ENCODE peak calls at places on chromosomes 11 and 22, in nine cellular contexts. M is lower leg skin, S is breast epithelium, Y is uterus, N is H54, J is erythroblast, C is sigmoid colon, R is body of pancreas, D is stomach. Q is an unnamed sample.

GRCh38 chr11:132318421-132319157 is 948.2 kb downstream of the NTM start:
- DNase-seq in N (no peak), C (no peak), Y (no peak), D (no peak), J (no peak), R (no peak), S (no peak), M (no peak), Q (no peak)

GRCh38 chr22:23121026-23121823 is 20.6 kb downstream of the RSPH14 start:
- DNase-seq in M (no peak), N (no peak), J (no peak), D (no peak), R (no peak), Y (no peak), S (no peak), C (no peak), Q (no peak)

GRCh38 chr11:3132831-3133455 is 32.2 kb downstream of the OSBPL5 start:
- DNase-seq in S (no peak), C (peak), R (peak), Y (peak), M (peak), J (no peak), D (no peak), N (no peak), Q (no peak)

GRCh38 chr11:70080763-70081162 is 2.6 kb downstream of the ANO1 start:
- DNase-seq in C (no peak), J (no peak), Y (no peak), S (peak), D (peak), R (no peak), M (no peak), N (peak), Q (no peak)

GRCh38 chr22:26708256-26709009 is 51.0 kb downstream of the MIAT start:
- DNase-seq in S (no peak), C (no peak), N (no peak), R (no peak), Y (no peak), M (no peak), D (no peak), J (no peak), Q (no peak)

GRCh38 chr11:62402226-62402625 is 16.6 kb upstream of the SCGB1A1 start:
- DNase-seq in N (no peak), J (no peak), D (peak), S (peak), C (peak), R (peak), Y (peak), M (peak), Q (peak)

GRCh38 chr11:46698597-46698996 is 1.8 kb downstream of the ARHGAP1 start:
- DNase-seq in D (no peak), R (no peak), C (no peak), J (no peak), N (no peak), Y (no peak), M (no peak), S (no peak), Q (no peak)

GRCh38 chr11:131038597-131038996 is 122.3 kb upstream of the SNX19 start:
- DNase-seq in S (no peak), M (no peak), D (no peak), R (no peak), J (no peak), Y (no peak), C (no peak), N (no peak), Q (no peak)

GRCh38 chr11:123451183-123451907 is 21.3 kb downstream of the GRAMD1B start:
- DNase-seq in Y (no peak), D (no peak), C (no peak), S (no peak), M (no peak), J (no peak), N (no peak), R (no peak), Q (no peak)

GRCh38 chr22:22855617-22856308 is 31.9 kb upstream of the IGLL5 start:
- DNase-seq in D (no peak), S (no peak), M (no peak), N (no peak), R (no peak), C (no peak), J (peak), Y (no peak), Q (no peak)

GRCh38 chr11:95378789-95379188 is 147.8 kb upstream of the SESN3 start:
- DNase-seq in R (no peak), J (no peak), Y (no peak), S (no peak), N (no peak), C (no peak), D (no peak), M (no peak), Q (no peak)

GRCh38 chr22:31829505-31829904 is 75.7 kb downstream of the DEPDC5 start:
- DNase-seq in S (no peak), M (no peak), D (no peak), N (peak), J (no peak), C (no peak), R (no peak), Y (peak), Q (no peak)

GRCh38 chr22:37486224-37486845 is at the start of gene MFNG:
- DNase-seq in N (peak), C (peak), M (peak), S (no peak), J (peak), R (peak), D (peak), Y (peak), Q (peak)

GRCh38 chr11:78022397-78023396 is at the start of gene KCTD14:
- DNase-seq in Y (peak), S (peak), D (peak), C (peak), R (peak), N (no peak), M (no peak), J (peak), Q (peak)
- TF ChIP-seq POLR2A in Y (no peak), S (no peak), D (peak), C (no peak), R (peak), N (no peak), M (no peak), J (no peak), Q (no peak)

GRCh38 chr11:128716661-128717210 is 22.9 kb downstream of the FLI1 start:
- DNase-seq in S (no peak), D (no peak), J (no peak), C (no peak), Y (no peak), R (no peak), N (no peak), M (no peak), Q (no peak)
- TF ChIP-seq POLR2A in S (no peak), D (no peak), J (no peak), C (no peak), Y (peak), R (no peak), N (peak), M (no peak), Q (no peak)

GRCh38 chr11:1573077-1573846 is 1.2 kb upstream of the DUSP8 start:
- DNase-seq in R (peak), Y (no peak), S (no peak), J (no peak), N (no peak), D (peak), M (no peak), C (peak), Q (no peak)
- TF ChIP-seq POLR2A in R (no peak), Y (no peak), S (no peak), J (no peak), N (no peak), D (no peak), M (no peak), C (no peak), Q (no peak)

GRCh38 chr11:446886-447285 is 3.2 kb upstream of the PTDSS2 start:
- DNase-seq in R (no peak), Y (no peak), N (no peak), S (no peak), J (no peak), D (no peak), C (no peak), M (no peak), Q (no peak)

GRCh38 chr11:449889-450808 is at the start of gene PTDSS2:
- DNase-seq in R (peak), J (peak), D (peak), M (peak), C (peak), Y (peak), N (peak), S (peak), Q (peak)

GRCh38 chr11:450809-451451 is 851 bp downstream of the PTDSS2 start:
- DNase-seq in Y (peak), R (peak), D (peak), N (peak), S (peak), C (peak), J (peak), M (peak), Q (peak)

GRCh38 chr11:445765-446588 is 4.1 kb upstream of the PTDSS2 start:
- DNase-seq in S (no peak), J (no peak), N (no peak), Y (no peak), D (no peak), C (no peak), R (no peak), M (no peak), Q (no peak)

GRCh38 chr11:447923-448731 is 2.0 kb upstream of the PTDSS2 start:
- DNase-seq in S (peak), N (peak), R (peak), Y (peak), C (peak), J (peak), D (peak), M (peak), Q (peak)
- TF ChIP-seq POLR2A in S (peak), N (peak), R (peak), Y (peak), C (peak), J (peak), D (no peak), M (no peak), Q (peak)

DNA sequence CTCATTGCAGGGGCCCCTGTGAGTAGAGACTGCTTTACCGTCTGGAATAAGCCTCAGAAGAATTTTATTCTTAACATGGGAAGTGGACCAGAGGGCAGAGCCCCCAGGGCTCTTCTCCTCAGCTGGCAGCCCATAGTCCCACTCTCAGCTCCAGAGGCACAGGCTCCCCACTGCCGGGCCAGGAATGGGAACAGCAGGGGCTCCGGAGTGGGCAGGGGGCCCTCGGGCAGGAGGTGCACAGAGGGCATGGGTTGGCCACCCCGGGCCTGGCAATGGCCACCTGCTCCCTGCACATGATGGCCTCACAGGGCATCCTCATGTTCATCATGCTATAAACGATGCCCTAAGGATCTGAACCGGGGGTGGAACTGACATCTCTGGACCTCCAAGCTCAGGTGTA is 1469.7 kb downstream of the BRD1 start:
- DNase-seq in M (no peak), R (no peak), D (no peak), N (no peak), J (no peak), C (peak), S (no peak), Y (no peak), Q (no peak)
- TF ChIP-seq POLR2A in M (no peak), R (no peak), D (no peak), N (no peak), J (no peak), C (no peak), S (no peak), Y (no peak), Q (no peak)

DNA sequence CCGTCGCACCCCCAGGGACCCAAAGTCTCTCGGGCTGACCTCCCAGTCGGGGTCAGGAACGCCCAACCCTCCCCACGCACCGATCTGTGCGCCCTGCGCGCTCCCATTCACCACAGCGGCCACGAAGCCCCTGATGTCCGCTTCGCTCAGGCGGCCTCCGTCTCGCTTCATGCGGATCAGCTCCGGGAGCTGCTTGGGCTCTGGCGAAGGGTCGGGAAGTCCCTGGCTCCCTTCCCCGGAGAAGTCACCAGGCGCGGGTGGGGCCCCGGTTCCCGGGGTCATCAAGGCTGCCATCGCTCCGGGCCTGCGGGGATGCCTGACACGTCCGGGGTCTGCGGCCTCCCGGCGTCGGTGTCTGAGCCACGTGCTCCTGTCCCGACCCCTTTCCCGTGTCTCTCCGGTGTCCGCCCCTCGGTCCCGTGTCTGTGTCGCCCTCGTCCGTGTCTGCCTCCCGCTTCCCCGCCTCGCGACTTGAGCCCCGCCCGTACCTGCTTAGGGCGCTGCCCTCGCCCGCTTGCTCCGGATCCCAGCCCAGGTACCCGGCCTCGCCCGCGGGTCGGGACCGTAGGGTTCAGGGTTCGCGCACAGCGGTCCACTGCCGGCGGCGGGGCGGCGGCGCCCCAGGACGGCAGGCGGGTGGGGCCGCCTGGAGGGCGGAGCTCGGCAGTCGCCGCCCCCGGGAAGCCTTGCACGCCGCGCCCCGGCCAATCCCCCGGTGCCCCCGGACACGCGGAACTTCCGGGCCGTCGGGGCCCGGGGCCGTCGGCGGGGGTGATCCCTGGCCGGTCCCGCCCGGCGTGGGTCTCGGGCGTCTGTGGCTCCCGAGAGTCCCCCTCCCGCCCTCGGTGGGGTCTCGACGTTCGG is at the start of gene TYMP:
- DNase-seq in C (peak), D (peak), Y (peak), R (peak), J (peak), N (no peak), S (no peak), M (peak), Q (no peak)
- TF ChIP-seq POLR2A in C (no peak), D (no peak), Y (peak), R (peak), J (peak), N (no peak), S (no peak), M (no peak), Q (no peak)

GRCh38 chr11:65860278-65861164 is at the start of gene MUS81:
- DNase-seq in R (peak), M (peak), C (peak), S (peak), J (peak), Y (peak), D (peak), N (peak), Q (peak)
- TF ChIP-seq POLR2A in R (peak), M (no peak), C (peak), S (peak), J (peak), Y (peak), D (no peak), N (peak), Q (no peak)

GRCh38 chr11:115504279-115505158 is at the start of gene CADM1:
- DNase-seq in Y (peak), R (peak), N (no peak), C (peak), D (peak), M (peak), J (peak), S (peak), Q (peak)
- TF ChIP-seq POLR2A in Y (peak), R (peak), N (no peak), C (peak), D (peak), M (no peak), J (no peak), S (peak), Q (peak)

Q was measured in testis.